ENCODE peak calls at places on chromosome X, in eight cellular contexts. T is lower leg skin, V is DND-41, R is astrocyte, A is endothelial cell, X is A549, D is transverse colon, H is adrenal gland. B is an unnamed sample.

GRCh38 chrX:41808042-41808441 is 84.1 kb downstream of the GPR82 start:
- DNase-seq in T (no peak), V (no peak), R (no peak), A (no peak), X (no peak), D (no peak), H (no peak), B (no peak)

GRCh38 chrX:97367149-97367548 is 483.4 kb downstream of the RPA4 start:
- DNase-seq in T (no peak), V (no peak), R (peak; percentile 42), A (no peak), X (no peak), D (no peak), H (no peak), B (no peak)

GRCh38 chrX:47209508-47210238 is 8.8 kb upstream of the CDK16 start:
- DNase-seq in T (no peak), V (no peak), R (no peak), A (no peak), X (no peak), D (no peak), H (no peak), B (no peak)

GRCh38 chrX:113400193-113400704 is 559.6 kb upstream of the AMOT start:
- DNase-seq in T (no peak), V (no peak), R (peak; percentile 43), A (no peak), X (no peak), D (no peak), H (no peak), B (no peak)

GRCh38 chrX:2401590-2402360 is 99.0 kb downstream of the DHRSX start:
- DNase-seq in T (peak; percentile 79), V (no peak), R (peak; percentile 78), A (no peak), X (no peak), D (no peak), H (no peak), B (peak; percentile 19)

GRCh38 chrX:115709039-115709438 is 148.1 kb downstream of the PLS3 start:
- DNase-seq in T (no peak), V (no peak), R (no peak), A (no peak), X (no peak), D (no peak), H (no peak), B (no peak)

GRCh38 chrX:30301977-30302376 is 7.2 kb downstream of the NR0B1 start:
- DNase-seq in T (no peak), V (no peak), R (peak; percentile 18), A (no peak), X (peak; percentile 30), D (no peak), H (no peak), B (no peak)

GRCh38 chrX:69280956-69281355 is 115.7 kb upstream of the PJA1 start:
- DNase-seq in T (no peak), V (no peak), R (no peak), A (no peak), X (no peak), D (no peak), H (no peak), B (no peak)

GRCh38 chrX:135516376-135516775 is 4.1 kb upstream of the INTS6L start:
- DNase-seq in T (no peak), V (no peak), R (no peak), A (peak; percentile 4), X (peak; percentile 2), D (no peak), H (no peak), B (no peak)

GRCh38 chrX:56833626-56834025 is 104.6 kb downstream of the NBDY start:
- DNase-seq in T (no peak), V (no peak), R (no peak), A (no peak), X (no peak), D (no peak), H (no peak), B (no peak)

GRCh38 chrX:71909956-71910355 is 689 bp upstream of the NHSL2 start:
- DNase-seq in T (no peak), V (no peak), R (no peak), A (peak; percentile 44), X (peak; percentile 31), D (no peak), H (no peak), B (peak; percentile 6)
- TF ChIP-seq CTCF in T (no peak), V (no peak), R (peak; percentile 29), A (no peak), X (peak; percentile 33), D (no peak), H (no peak), B (no peak)

GRCh38 chrX:153746359-153746758 is 17.7 kb upstream of the PLXNB3 start:
- DNase-seq in T (no peak), V (no peak), R (no peak), A (no peak), X (no peak), D (no peak), H (no peak), B (no peak)
- TF ChIP-seq CTCF in T (no peak), V (no peak), R (no peak), A (no peak), X (no peak), D (no peak), H (no peak), B (no peak)

GRCh38 chrX:102599084-102599949 is at the start of gene ARMCX5:
- DNase-seq in T (peak; percentile 63), V (peak; percentile 80), R (peak; percentile 89), A (peak; percentile 56), X (peak; percentile 94), D (peak; percentile 77), H (peak; percentile 88), B (peak; percentile 74)
- TF ChIP-seq CTCF in T (no peak), V (no peak), R (no peak), A (no peak), X (no peak), D (peak; percentile 34), H (peak; percentile 49), B (no peak)

DNA sequence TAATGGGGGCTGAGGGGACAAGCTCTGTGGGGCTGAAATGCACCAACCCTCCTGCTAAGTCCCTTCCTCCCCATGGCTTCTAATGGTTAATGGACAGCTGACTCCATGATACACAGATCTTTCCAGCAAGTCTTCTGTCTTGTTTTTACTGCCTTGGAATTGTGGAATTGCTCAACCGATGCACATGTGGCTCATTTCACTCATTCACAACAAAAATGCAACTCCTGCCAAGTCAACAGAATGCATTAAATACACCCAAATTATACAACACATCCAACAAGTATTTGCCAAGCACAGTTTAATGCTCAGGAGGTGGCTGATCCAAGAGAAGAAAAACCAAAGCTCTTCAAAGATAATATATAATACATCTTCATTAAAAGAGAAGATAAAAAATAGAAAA is 61.9 kb upstream of the PAGE4 start:
- DNase-seq in T (no peak), V (no peak), R (no peak), A (no peak), X (no peak), D (no peak), H (no peak), B (no peak)
- TF ChIP-seq CTCF in T (no peak), V (no peak), R (no peak), A (no peak), X (no peak), D (no peak), H (no peak), B (no peak)

DNA sequence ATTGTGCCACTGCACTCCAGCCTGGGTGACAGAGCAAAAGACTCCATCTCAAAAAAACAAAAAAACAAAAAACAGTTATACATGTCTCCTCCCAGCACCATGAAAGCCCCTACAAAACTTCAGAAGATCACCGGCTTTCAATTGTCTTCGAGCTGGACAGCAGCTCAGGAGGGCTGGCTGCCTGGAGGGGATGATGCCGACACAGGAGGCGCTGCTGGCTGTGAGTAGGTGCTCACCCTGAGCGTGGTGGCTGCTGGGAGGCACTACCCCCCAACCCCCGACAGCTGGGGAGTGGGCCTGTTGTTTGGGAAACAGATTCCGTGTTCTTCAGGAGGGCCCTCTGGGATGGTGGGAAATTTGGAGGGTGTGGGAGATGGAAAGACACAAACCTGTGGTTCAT is 6.9 kb upstream of the ELF4 start:
- DNase-seq in T (no peak), V (no peak), R (no peak), A (no peak), X (no peak), D (no peak), H (no peak), B (no peak)
- TF ChIP-seq CTCF in T (no peak), V (peak; percentile 6), R (no peak), A (no peak), X (no peak), D (no peak), H (no peak), B (no peak)

DNA sequence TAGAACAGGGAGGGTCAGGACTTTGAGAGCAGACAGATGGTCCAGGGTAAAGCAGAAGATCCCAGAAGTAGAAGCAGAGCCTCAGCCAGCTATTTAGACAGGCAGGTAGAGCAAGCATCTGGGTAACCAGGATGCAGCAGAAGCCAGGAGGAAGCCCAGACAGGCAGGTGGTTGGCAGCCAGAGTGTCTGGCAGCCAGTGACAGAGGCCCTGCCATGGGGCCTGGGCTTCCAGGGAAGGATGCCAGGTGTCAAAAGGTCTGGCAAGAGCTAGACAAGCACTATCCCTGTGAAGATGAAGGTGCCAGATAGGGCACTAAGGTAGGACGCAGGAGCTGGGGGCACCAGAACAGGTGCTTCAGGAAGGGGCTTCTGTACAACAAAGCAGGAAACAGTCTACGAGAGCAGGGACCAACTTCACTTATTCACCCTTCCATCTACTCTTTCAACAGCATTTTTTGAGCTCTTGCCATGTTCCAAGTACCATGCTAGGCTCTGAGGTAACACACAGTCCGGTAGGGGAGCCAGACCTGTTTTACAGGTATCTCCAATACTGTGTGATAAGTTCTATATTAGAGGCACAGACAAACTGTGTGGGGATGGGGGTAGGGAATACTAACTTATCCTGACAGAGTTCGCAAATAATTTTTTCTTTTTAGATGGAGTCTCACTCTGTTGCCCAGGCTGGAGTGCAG is 38.1 kb upstream of the GJB1 start:
- DNase-seq in T (no peak), V (no peak), R (no peak), A (no peak), X (no peak), D (no peak), H (no peak), B (no peak)
- TF ChIP-seq CTCF in T (no peak), V (no peak), R (no peak), A (no peak), X (no peak), D (no peak), H (no peak), B (no peak)

DNA sequence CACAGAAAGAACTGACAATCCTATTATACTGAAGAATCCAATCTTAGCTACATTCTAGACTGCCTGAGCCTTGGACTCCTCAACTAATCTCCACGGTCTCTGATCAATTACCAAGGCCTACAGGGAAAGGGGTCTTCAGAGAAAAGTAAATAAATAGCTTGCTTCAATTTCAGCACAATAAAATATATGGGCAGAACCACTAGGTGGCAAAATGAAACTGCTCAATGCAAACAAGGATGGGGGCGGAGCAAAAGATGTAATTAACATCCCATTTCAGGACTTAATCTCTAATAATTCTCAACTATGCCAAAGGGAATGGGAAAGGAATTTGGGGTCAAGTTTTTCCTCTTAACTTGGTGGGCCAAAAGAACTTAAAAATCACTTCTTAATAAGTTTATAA is 78.4 kb upstream of the MAP3K15 start:
- DNase-seq in T (no peak), V (peak; percentile 31), R (peak; percentile 23), A (no peak), X (peak; percentile 36), D (no peak), H (no peak), B (no peak)
- TF ChIP-seq CTCF in T (no peak), V (peak; percentile 63), R (peak; percentile 36), A (peak; percentile 24), X (peak; percentile 62), D (peak; percentile 44), H (peak; percentile 50), B (peak; percentile 53)

GRCh38 chrX:106035064-106035463 is 3.5 kb downstream of the SERPINA7 start:
- DNase-seq in T (no peak), V (no peak), R (no peak), A (no peak), X (peak; percentile 0), D (no peak), H (no peak), B (no peak)
- TF ChIP-seq CTCF in T (no peak), V (peak; percentile 8), R (peak; percentile 37), A (no peak), X (no peak), D (no peak), H (peak; percentile 17), B (peak; percentile 16)